ENCODE peak calls at places on chromosomes 2 and 18, in seven cellular contexts. N, U, K, P, J, H and G are unnamed samples.

GRCh38 chr18:23451491-23451890 is 1.6 kb upstream of the RIOK3 start:
- DNase-seq in N (no peak), U (no peak), P (no peak), K (no peak), J (no peak), H (no peak), G (no peak)

GRCh38 chr2:189829092-189829843 is 45.0 kb downstream of the PMS1 start:
- DNase-seq in U (no peak), P (no peak), K (no peak), N (no peak), H (no peak), J (peak; percentile 23), G (no peak)

GRCh38 chr18:76518073-76518472 is 23.0 kb upstream of the ZNF516 start:
- DNase-seq in K (no peak), N (no peak), J (no peak), H (no peak), U (no peak), P (no peak), G (no peak)

GRCh38 chr18:31652875-31653274 is 31.5 kb downstream of the B4GALT6 start:
- DNase-seq in U (no peak), H (no peak), N (no peak), K (no peak), P (no peak), J (no peak), G (no peak)

GRCh38 chr2:152166633-152167032 is 8.9 kb downstream of the STAM2 start:
- DNase-seq in J (no peak), K (no peak), N (no peak), H (no peak), P (no peak), U (peak; percentile 47), G (no peak)

GRCh38 chr18:12458761-12459160 is 51.0 kb downstream of the PRELID3A start:
- DNase-seq in N (no peak), H (no peak), J (no peak), K (peak; percentile 6), P (no peak), U (no peak), G (no peak)

GRCh38 chr2:211901226-211901625 is 637.4 kb downstream of the ERBB4 start:
- DNase-seq in N (no peak), U (no peak), H (no peak), K (no peak), J (no peak), P (no peak), G (no peak)

GRCh38 chr2:223914349-223914748 is 30.8 kb downstream of the WDFY1 start:
- DNase-seq in U (no peak), P (no peak), H (no peak), J (no peak), N (no peak), K (no peak), G (no peak)

GRCh38 chr2:172178035-172178434 is 75.3 kb upstream of the DLX2 start:
- DNase-seq in P (no peak), J (no peak), H (no peak), K (no peak), U (no peak), N (no peak), G (no peak)

GRCh38 chr2:161075701-161076100 is 84.5 kb upstream of the TANK start:
- DNase-seq in K (no peak), P (no peak), N (no peak), U (no peak), J (no peak), H (no peak), G (no peak)

GRCh38 chr2:172449916-172450550 is 22.6 kb downstream of the ITGA6 start:
- DNase-seq in H (no peak), J (no peak), K (no peak), P (no peak), N (no peak), U (no peak), G (no peak)

GRCh38 chr2:27078267-27079194 is at the start of gene EMILIN1:
- DNase-seq in P (peak; percentile 53), K (no peak), N (no peak), J (peak; percentile 97), H (no peak), U (no peak), G (no peak)

GRCh38 chr18:9796933-9797549 is 88.7 kb upstream of the TXNDC2 start:
- DNase-seq in J (peak; percentile 34), K (no peak), U (no peak), N (no peak), P (no peak), H (no peak), G (peak; percentile 20)

GRCh38 chr2:170434900-170435640 is 257.1 kb downstream of the MYO3B start:
- DNase-seq in K (peak; percentile 16), P (no peak), N (no peak), H (peak; percentile 51), U (no peak), J (no peak), G (no peak)

GRCh38 chr18:44134447-44134846 is 546.2 kb upstream of the SETBP1 start:
- DNase-seq in U (no peak), N (no peak), H (no peak), J (no peak), K (no peak), P (no peak), G (no peak)

GRCh38 chr18:44136326-44136725 is 544.4 kb upstream of the SETBP1 start:
- DNase-seq in N (no peak), H (no peak), P (no peak), K (no peak), U (no peak), J (no peak), G (no peak)

GRCh38 chr18:44135791-44136190 is 544.9 kb upstream of the SETBP1 start:
- DNase-seq in N (no peak), J (no peak), K (no peak), H (no peak), U (no peak), P (no peak), G (no peak)

GRCh38 chr18:44130365-44130942 is 550.2 kb upstream of the SETBP1 start:
- DNase-seq in K (peak; percentile 10), H (no peak), U (peak; percentile 3), P (no peak), N (no peak), J (peak; percentile 59), G (peak; percentile 27)

GRCh38 chr18:44133483-44133882 is 547.2 kb upstream of the SETBP1 start:
- DNase-seq in K (no peak), N (no peak), U (no peak), H (no peak), J (no peak), P (no peak), G (no peak)
- TF ChIP-seq JUND in K (no peak), N (no peak), U (no peak), H (no peak), J (peak; percentile 68), P (no peak), G (no peak)

GRCh38 chr18:40258298-40258697 is 1696.7 kb upstream of the PIK3C3 start:
- DNase-seq in U (no peak), J (no peak), H (no peak), N (no peak), P (no peak), K (no peak), G (no peak)
- TF ChIP-seq JUND in U (no peak), J (no peak), H (no peak), N (no peak), P (no peak), K (no peak), G (no peak)

GRCh38 chr18:21096760-21097159 is 14.9 kb downstream of the ROCK1 start:
- DNase-seq in P (no peak), N (no peak), H (no peak), K (no peak), J (no peak), U (no peak), G (no peak)

GRCh38 chr18:21101172-21101571 is 10.4 kb downstream of the ROCK1 start:
- DNase-seq in J (no peak), U (no peak), H (no peak), K (no peak), N (no peak), P (no peak), G (no peak)

GRCh38 chr18:21099442-21099841 is 12.2 kb downstream of the ROCK1 start:
- DNase-seq in N (no peak), J (no peak), U (no peak), K (no peak), P (no peak), H (no peak), G (no peak)

GRCh38 chr18:21100678-21101077 is 10.9 kb downstream of the ROCK1 start:
- DNase-seq in P (no peak), U (no peak), J (no peak), K (no peak), H (no peak), N (no peak), G (no peak)

GRCh38 chr18:21100141-21100540 is 11.5 kb downstream of the ROCK1 start:
- DNase-seq in N (no peak), K (no peak), U (no peak), H (no peak), P (no peak), J (no peak), G (no peak)
- TF ChIP-seq JUND in N (no peak), K (no peak), U (no peak), H (no peak), P (no peak), J (no peak), G (no peak)

GRCh38 chr2:231854616-231855125 is 68.4 kb downstream of the COPS7B start:
- DNase-seq in K (no peak), U (no peak), N (no peak), P (no peak), H (no peak), J (no peak), G (no peak)
- TF ChIP-seq JUND in K (no peak), U (no peak), N (no peak), P (no peak), H (no peak), J (no peak), G (no peak)

GRCh38 chr2:122388208-122388607 is 632.8 kb downstream of the TSN start:
- DNase-seq in U (no peak), H (no peak), P (no peak), K (no peak), J (no peak), N (no peak), G (no peak)

GRCh38 chr2:122389694-122390093 is 634.2 kb downstream of the TSN start:
- DNase-seq in H (no peak), P (no peak), J (no peak), K (no peak), N (no peak), U (no peak), G (no peak)

GRCh38 chr2:122390406-122390805 is 635.0 kb downstream of the TSN start:
- DNase-seq in J (no peak), H (peak; percentile 7), P (no peak), K (no peak), U (no peak), N (no peak), G (no peak)

DNA sequence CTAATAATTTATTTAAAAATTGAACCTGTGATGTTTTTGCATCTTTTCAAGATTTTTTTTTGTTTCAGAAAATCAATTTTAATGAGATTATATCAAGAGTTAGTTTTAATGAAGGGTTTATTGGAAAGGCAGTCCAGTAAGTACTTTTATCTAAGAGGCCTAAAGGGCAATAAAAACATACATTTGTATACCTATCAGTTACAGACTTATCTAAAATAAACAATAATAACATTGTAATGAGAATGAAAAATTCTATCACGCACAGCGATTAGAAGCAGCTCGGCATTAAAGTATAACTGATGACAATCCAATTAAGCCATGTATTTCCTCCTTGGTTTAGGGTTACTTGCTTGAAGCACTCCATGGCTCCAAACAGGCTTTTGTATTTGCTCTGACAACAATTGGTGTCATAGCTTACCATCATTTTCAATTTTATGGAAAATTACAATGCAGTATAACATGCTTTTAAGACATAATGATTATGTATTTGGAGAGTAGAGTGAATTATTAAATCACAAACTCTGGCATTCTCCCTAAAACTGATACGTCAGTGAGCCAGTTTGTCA is 629.4 kb downstream of the TSN start:
- DNase-seq in U (no peak), H (no peak), P (no peak), J (no peak), K (no peak), N (no peak), G (peak; percentile 13)
- TF ChIP-seq JUND in U (no peak), H (no peak), P (no peak), J (no peak), K (no peak), N (no peak), G (no peak)